ENCODE peak calls at places on chromosomes 2 and 18, in five cellular contexts. U is A549, C is NB4, T is GM12878, V is K562. Q is an unnamed sample.

GRCh38 chr18:35139517-35139916 is 98.3 kb downstream of the MAPRE2 start:
- DNase-seq in U (no peak), C (no peak), T (no peak), V (no peak), Q (no peak)

GRCh38 chr18:47756364-47757016 is 174.0 kb downstream of the SMAD2 start:
- DNase-seq in U (peak; percentile 31), C (peak; percentile 66), T (no peak), V (peak; percentile 50), Q (peak; percentile 62)

GRCh38 chr2:189661148-189661956 is at the start of gene ASNSD1:
- DNase-seq in U (peak; percentile 95), C (peak; percentile 99), T (peak; percentile 99), V (peak; percentile 96), Q (peak; percentile 100)

GRCh38 chr2:72084584-72084976 is 63.1 kb downstream of the CYP26B1 start:
- DNase-seq in U (no peak), C (no peak), T (no peak), V (no peak), Q (no peak)

GRCh38 chr2:72803151-72803550 is 22.7 kb downstream of the EXOC6B start:
- DNase-seq in U (no peak), C (no peak), T (no peak), V (no peak), Q (no peak)

GRCh38 chr2:127025357-127026062 is 81.4 kb downstream of the BIN1 start:
- DNase-seq in U (peak; percentile 82), C (peak; percentile 88), T (no peak), V (no peak), Q (peak; percentile 50)

GRCh38 chr2:216015722-216016464 is 2.5 kb upstream of the MREG start:
- DNase-seq in U (no peak), C (peak; percentile 31), T (peak; percentile 87), V (no peak), Q (no peak)

GRCh38 chr2:68943581-68944568 is 8.8 kb downstream of the GKN2 start:
- DNase-seq in U (peak; percentile 66), C (peak; percentile 72), T (no peak), V (peak; percentile 29), Q (peak; percentile 64)

GRCh38 chr2:96984300-96984699 is 2.1 kb downstream of the FAM178B start:
- DNase-seq in U (no peak), C (no peak), T (no peak), V (peak; percentile 2), Q (no peak)

GRCh38 chr2:96987264-96987909 is 1.0 kb upstream of the FAM178B start:
- DNase-seq in U (no peak), C (no peak), T (no peak), V (no peak), Q (no peak)

GRCh38 chr2:96985181-96985580 is 1.2 kb downstream of the FAM178B start:
- DNase-seq in U (no peak), C (no peak), T (no peak), V (peak; percentile 9), Q (no peak)

DNA sequence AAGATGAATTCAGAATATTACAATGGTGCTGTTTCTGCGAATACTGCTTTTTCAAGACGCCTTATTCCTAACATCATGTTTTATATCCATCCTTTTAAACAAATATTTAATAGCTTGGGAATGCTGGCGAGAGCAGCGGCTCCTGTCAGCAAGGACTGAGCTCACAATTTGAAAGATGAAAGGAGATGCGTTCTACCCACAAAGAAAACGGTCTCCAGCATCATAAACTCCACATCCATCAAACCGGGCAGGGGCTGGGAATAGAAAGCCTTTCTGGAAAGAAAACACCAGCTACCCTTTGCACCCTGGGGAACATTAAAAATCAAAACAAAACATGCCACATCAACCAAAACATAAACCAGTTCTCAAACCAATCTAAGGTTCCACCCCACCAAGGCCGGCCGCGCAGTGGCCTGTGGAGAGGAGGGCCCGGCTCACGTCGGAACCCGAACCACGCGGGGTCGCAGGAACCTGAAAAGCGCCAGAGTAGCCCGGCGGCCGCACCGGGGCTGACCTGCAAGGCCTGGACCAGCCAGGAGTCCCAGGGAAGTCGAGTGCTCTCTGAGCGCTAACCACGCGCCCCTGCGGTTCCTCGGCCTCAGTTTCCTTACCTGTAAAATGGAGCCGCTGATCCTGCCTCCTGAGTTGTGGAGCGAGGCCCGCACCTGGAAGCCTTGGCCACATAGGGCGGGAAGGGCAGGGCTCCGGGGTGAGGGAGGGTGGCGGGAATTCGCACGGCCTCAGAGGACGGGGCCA is 572 bp downstream of the FAM178B start:
- DNase-seq in U (no peak), C (no peak), T (no peak), V (peak; percentile 4), Q (no peak)
- TF ChIP-seq MYC in U (no peak), C (no peak), T (no peak), V (no peak), Q (no peak)

GRCh38 chr2:182049783-182050182 is 64.1 kb downstream of the PPP1R1C start:
- DNase-seq in U (no peak), C (no peak), T (no peak), V (no peak), Q (no peak)
- TF ChIP-seq MYC in U (no peak), C (no peak), T (no peak), V (no peak), Q (no peak)

DNA sequence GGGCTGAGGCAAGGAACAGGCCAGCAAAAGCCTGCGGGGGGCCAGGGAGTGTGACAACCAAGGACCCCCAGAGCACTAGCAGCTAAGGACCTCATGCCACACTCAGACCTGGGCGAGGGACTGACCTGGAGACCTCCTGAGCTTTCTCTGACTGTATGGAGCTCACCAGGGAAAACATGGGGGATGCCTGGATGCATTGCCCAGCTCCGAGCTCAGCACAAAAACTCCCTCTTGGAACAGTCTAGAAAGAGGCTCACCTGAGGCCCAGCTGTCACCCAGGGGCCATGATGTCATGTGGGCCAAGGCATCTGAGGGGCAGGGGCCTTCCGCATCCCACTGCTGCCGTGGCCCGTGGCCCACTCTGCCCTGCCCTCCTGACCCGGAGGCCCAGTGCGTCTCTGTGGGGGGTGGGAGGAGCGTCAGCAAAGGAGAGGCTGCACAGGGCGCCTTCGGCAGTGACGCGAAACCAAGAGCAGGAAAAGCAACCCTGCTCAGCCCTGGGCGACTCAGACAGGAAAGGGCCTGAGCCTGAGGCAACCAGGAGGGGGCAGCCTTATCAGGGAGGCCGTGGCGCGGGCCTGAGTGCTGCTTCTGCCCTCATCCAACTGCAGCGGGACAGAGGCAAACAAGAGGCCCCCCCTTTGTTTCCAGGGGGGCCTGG is 57.3 kb upstream of the ALPP start:
- DNase-seq in U (no peak), C (peak; percentile 49), T (no peak), V (no peak), Q (no peak)
- TF ChIP-seq MYC in U (no peak), C (no peak), T (no peak), V (no peak), Q (no peak)

DNA sequence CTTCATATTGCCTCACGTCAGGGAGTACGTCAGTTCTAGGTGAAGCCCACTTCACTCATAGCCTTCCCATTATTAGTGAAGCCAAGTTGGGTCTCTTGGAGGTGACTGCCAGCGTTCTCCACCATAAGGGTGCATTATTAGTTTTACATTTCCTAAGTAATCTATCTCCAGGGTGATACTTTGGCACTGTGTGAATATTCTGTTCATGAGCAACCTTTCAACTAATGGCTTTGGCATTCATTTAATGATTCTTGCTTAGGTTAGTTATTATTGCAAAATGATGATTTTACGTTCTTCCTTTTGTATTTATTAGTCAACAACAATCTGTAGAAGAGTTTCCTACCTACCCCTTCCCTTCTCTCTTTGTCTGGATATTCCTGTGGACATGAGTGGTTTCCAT is 97.5 kb downstream of the MAP4K4 start:
- DNase-seq in U (no peak), C (no peak), T (no peak), V (peak; percentile 20), Q (no peak)
- TF ChIP-seq MYC in U (no peak), C (no peak), T (no peak), V (no peak), Q (no peak)

GRCh38 chr2:207772081-207772843 is 2.6 kb upstream of the FZD5 start:
- DNase-seq in U (no peak), C (no peak), T (no peak), V (peak; percentile 40), Q (no peak)
- TF ChIP-seq MYC in U (no peak), C (no peak), T (no peak), V (peak; percentile 99), Q (no peak)